ENCODE peak calls at places on chromosomes 11 and 22, in ten cellular contexts. One of them, this sample, is unnamed.

GRCh38 chr11:103652013-103652412 is 384.4 kb upstream of the DDI1 start:
- DNase-seq in SK-N-SH: no peak
- DNase-seq in CD4-positive, alpha-beta T cell: no peak
- DNase-seq in tibial artery: no peak
- DNase-seq in upper lobe of right lung: no peak
- DNase-seq in fibroblast of lung: peak
- DNase-seq in cardiac muscle cell: no peak
- DNase-seq in thoracic aorta: no peak
- DNase-seq in CD4-positive, alpha-beta memory T cell: no peak
- DNase-seq in testis: no peak
- DNase-seq in this sample: no peak

GRCh38 chr11:71251159-71251721 is 1.1 kb downstream of the SHANK2 start:
- DNase-seq in SK-N-SH: peak
- DNase-seq in CD4-positive, alpha-beta T cell: no peak
- DNase-seq in tibial artery: no peak
- DNase-seq in upper lobe of right lung: peak
- DNase-seq in fibroblast of lung: no peak
- DNase-seq in cardiac muscle cell: no peak
- DNase-seq in thoracic aorta: no peak
- DNase-seq in CD4-positive, alpha-beta memory T cell: no peak
- DNase-seq in testis: no peak
- DNase-seq in this sample: no peak

GRCh38 chr11:11584446-11584810 is 37.4 kb downstream of the GALNT18 start:
- DNase-seq in SK-N-SH: no peak
- DNase-seq in CD4-positive, alpha-beta T cell: no peak
- DNase-seq in tibial artery: peak
- DNase-seq in upper lobe of right lung: no peak
- DNase-seq in fibroblast of lung: peak
- DNase-seq in cardiac muscle cell: no peak
- DNase-seq in thoracic aorta: no peak
- DNase-seq in CD4-positive, alpha-beta memory T cell: no peak
- DNase-seq in testis: no peak
- DNase-seq in this sample: peak

GRCh38 chr11:125903753-125904659 is at the start of gene DDX25:
- DNase-seq in SK-N-SH: peak
- DNase-seq in CD4-positive, alpha-beta T cell: no peak
- DNase-seq in tibial artery: no peak
- DNase-seq in upper lobe of right lung: no peak
- DNase-seq in fibroblast of lung: no peak
- DNase-seq in cardiac muscle cell: peak
- DNase-seq in thoracic aorta: no peak
- DNase-seq in CD4-positive, alpha-beta memory T cell: peak
- DNase-seq in testis: peak
- DNase-seq in this sample: no peak

GRCh38 chr11:95698939-95699562 is 90.5 kb downstream of the FAM76B start:
- DNase-seq in SK-N-SH: no peak
- DNase-seq in CD4-positive, alpha-beta T cell: no peak
- DNase-seq in tibial artery: no peak
- DNase-seq in upper lobe of right lung: no peak
- DNase-seq in fibroblast of lung: peak
- DNase-seq in cardiac muscle cell: no peak
- DNase-seq in thoracic aorta: no peak
- DNase-seq in CD4-positive, alpha-beta memory T cell: no peak
- DNase-seq in testis: no peak
- DNase-seq in this sample: peak

GRCh38 chr11:81495699-81496292 is 1237.9 kb downstream of the FAM181B start:
- DNase-seq in SK-N-SH: no peak
- DNase-seq in CD4-positive, alpha-beta T cell: no peak
- DNase-seq in tibial artery: no peak
- DNase-seq in upper lobe of right lung: no peak
- DNase-seq in fibroblast of lung: no peak
- DNase-seq in cardiac muscle cell: no peak
- DNase-seq in thoracic aorta: no peak
- DNase-seq in CD4-positive, alpha-beta memory T cell: no peak
- DNase-seq in testis: no peak
- DNase-seq in this sample: no peak

GRCh38 chr11:68044145-68044813 is 5.5 kb downstream of the TCIRG1 start:
- DNase-seq in SK-N-SH: peak
- DNase-seq in CD4-positive, alpha-beta T cell: no peak
- DNase-seq in tibial artery: no peak
- DNase-seq in upper lobe of right lung: no peak
- DNase-seq in fibroblast of lung: no peak
- DNase-seq in cardiac muscle cell: no peak
- DNase-seq in thoracic aorta: no peak
- DNase-seq in CD4-positive, alpha-beta memory T cell: no peak
- DNase-seq in testis: no peak
- DNase-seq in this sample: no peak

GRCh38 chr22:50303848-50304527 is 3.5 kb downstream of the PLXNB2 start:
- DNase-seq in SK-N-SH: peak
- DNase-seq in CD4-positive, alpha-beta T cell: no peak
- DNase-seq in tibial artery: peak
- DNase-seq in upper lobe of right lung: peak
- DNase-seq in fibroblast of lung: no peak
- DNase-seq in cardiac muscle cell: peak
- DNase-seq in thoracic aorta: no peak
- DNase-seq in CD4-positive, alpha-beta memory T cell: no peak
- DNase-seq in testis: no peak
- DNase-seq in this sample: no peak

GRCh38 chr11:89604281-89604680 is 105.8 kb upstream of the TRIM77 start:
- DNase-seq in SK-N-SH: no peak
- DNase-seq in CD4-positive, alpha-beta T cell: no peak
- DNase-seq in tibial artery: no peak
- DNase-seq in upper lobe of right lung: no peak
- DNase-seq in fibroblast of lung: no peak
- DNase-seq in cardiac muscle cell: peak
- DNase-seq in thoracic aorta: no peak
- DNase-seq in CD4-positive, alpha-beta memory T cell: no peak
- DNase-seq in testis: no peak
- DNase-seq in this sample: no peak

GRCh38 chr11:6333112-6333511 is 12.8 kb upstream of the CAVIN3 start:
- DNase-seq in SK-N-SH: peak
- DNase-seq in CD4-positive, alpha-beta T cell: no peak
- DNase-seq in tibial artery: no peak
- DNase-seq in upper lobe of right lung: no peak
- DNase-seq in fibroblast of lung: no peak
- DNase-seq in cardiac muscle cell: no peak
- DNase-seq in thoracic aorta: no peak
- DNase-seq in CD4-positive, alpha-beta memory T cell: no peak
- DNase-seq in testis: no peak
- DNase-seq in this sample: no peak

DNA sequence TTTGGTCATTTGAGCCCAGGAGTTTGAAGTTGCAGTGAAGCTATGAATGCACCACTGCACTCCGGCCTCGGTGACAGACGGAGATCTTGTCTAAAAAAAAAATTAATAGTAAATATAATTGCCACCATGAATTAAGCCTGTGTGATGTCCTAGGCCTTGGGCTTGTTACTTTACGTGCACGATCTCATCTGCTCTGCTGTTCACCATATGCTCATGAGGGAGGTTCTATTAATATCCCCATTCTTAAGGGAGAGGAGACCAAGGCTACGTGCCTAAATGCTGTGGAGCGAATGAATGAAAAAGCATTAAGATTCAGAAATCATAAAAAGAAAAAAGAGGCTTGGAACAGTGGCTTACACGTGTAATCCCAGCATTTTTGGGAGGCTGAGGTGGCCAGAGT is 2.6 kb upstream of the ATG2A start:
- DNase-seq in SK-N-SH: no peak
- DNase-seq in CD4-positive, alpha-beta T cell: no peak
- DNase-seq in tibial artery: no peak
- DNase-seq in upper lobe of right lung: no peak
- DNase-seq in fibroblast of lung: no peak
- DNase-seq in cardiac muscle cell: no peak
- DNase-seq in thoracic aorta: no peak
- DNase-seq in CD4-positive, alpha-beta memory T cell: no peak
- DNase-seq in testis: no peak
- DNase-seq in this sample: no peak
- H3K27ac ChIP-seq in SK-N-SH: no peak
- H3K27ac ChIP-seq in CD4-positive, alpha-beta T cell: no peak
- H3K27ac ChIP-seq in tibial artery: no peak
- H3K27ac ChIP-seq in upper lobe of right lung: no peak
- H3K27ac ChIP-seq in fibroblast of lung: no peak
- H3K27ac ChIP-seq in cardiac muscle cell: no peak
- H3K27ac ChIP-seq in thoracic aorta: no peak
- H3K27ac ChIP-seq in CD4-positive, alpha-beta memory T cell: no peak
- H3K27ac ChIP-seq in testis: no peak
- H3K27ac ChIP-seq in this sample: no peak

DNA sequence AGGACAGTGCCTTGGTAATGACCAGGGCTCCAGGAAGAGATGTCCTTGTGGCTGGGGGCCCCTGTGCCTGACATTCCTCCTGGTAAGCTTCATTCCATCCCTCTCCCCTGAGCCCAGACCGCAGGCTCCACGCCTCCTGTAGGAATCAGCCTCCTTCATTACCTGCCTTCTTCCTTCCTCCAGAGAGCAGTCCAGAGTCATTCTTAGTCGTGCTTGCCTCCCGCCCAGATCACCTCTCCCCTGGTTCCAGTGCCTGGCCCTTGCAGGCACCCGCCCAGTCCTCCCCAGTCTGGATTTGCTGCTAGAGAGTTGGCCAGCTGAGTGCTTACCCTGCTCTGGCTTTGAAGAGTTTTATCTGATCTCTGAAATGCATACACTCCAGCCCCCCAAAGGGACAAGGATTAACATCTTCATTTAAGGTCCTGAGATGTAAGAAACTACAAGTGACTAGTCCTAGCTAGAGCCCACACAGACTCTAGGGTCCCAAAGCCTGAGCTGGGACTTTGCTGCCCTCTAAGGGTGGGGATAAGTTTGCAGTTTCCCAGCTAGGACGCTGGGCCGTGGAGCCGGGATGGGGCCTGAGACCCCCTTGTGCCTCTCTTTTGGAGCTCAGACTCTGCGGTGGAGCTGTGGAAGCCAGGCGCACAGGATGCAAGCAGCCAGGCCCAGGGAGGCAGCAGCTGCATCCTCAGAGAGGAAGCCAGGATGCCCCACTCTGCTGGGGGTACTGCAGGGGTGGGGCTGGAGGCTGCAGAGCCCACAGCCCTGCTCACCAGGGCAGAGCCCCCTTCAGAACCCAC is 1.6 kb downstream of the NR1H3 start:
- DNase-seq in SK-N-SH: peak
- DNase-seq in CD4-positive, alpha-beta T cell: peak
- DNase-seq in tibial artery: no peak
- DNase-seq in upper lobe of right lung: no peak
- DNase-seq in fibroblast of lung: no peak
- DNase-seq in cardiac muscle cell: peak
- DNase-seq in thoracic aorta: no peak
- DNase-seq in CD4-positive, alpha-beta memory T cell: no peak
- DNase-seq in testis: peak
- DNase-seq in this sample: no peak
- H3K27ac ChIP-seq in SK-N-SH: no peak
- H3K27ac ChIP-seq in CD4-positive, alpha-beta T cell: no peak
- H3K27ac ChIP-seq in tibial artery: no peak
- H3K27ac ChIP-seq in upper lobe of right lung: no peak
- H3K27ac ChIP-seq in fibroblast of lung: no peak
- H3K27ac ChIP-seq in cardiac muscle cell: peak
- H3K27ac ChIP-seq in thoracic aorta: no peak
- H3K27ac ChIP-seq in CD4-positive, alpha-beta memory T cell: no peak
- H3K27ac ChIP-seq in testis: peak
- H3K27ac ChIP-seq in this sample: no peak

GRCh38 chr22:22156348-22156715 is 88.3 kb upstream of the VPREB1 start:
- DNase-seq in SK-N-SH: no peak
- DNase-seq in CD4-positive, alpha-beta T cell: no peak
- DNase-seq in tibial artery: no peak
- DNase-seq in upper lobe of right lung: no peak
- DNase-seq in fibroblast of lung: no peak
- DNase-seq in cardiac muscle cell: no peak
- DNase-seq in thoracic aorta: no peak
- DNase-seq in CD4-positive, alpha-beta memory T cell: no peak
- DNase-seq in testis: no peak
- DNase-seq in this sample: no peak
- H3K27ac ChIP-seq in SK-N-SH: no peak
- H3K27ac ChIP-seq in CD4-positive, alpha-beta T cell: no peak
- H3K27ac ChIP-seq in tibial artery: no peak
- H3K27ac ChIP-seq in upper lobe of right lung: no peak
- H3K27ac ChIP-seq in fibroblast of lung: no peak
- H3K27ac ChIP-seq in cardiac muscle cell: no peak
- H3K27ac ChIP-seq in thoracic aorta: no peak
- H3K27ac ChIP-seq in CD4-positive, alpha-beta memory T cell: no peak
- H3K27ac ChIP-seq in testis: no peak
- H3K27ac ChIP-seq in this sample: no peak

GRCh38 chr22:41946360-41947180 is at the start of gene CENPM:
- DNase-seq in SK-N-SH: peak
- DNase-seq in CD4-positive, alpha-beta T cell: peak
- DNase-seq in tibial artery: peak
- DNase-seq in upper lobe of right lung: peak
- DNase-seq in fibroblast of lung: peak
- DNase-seq in cardiac muscle cell: peak
- DNase-seq in thoracic aorta: peak
- DNase-seq in CD4-positive, alpha-beta memory T cell: peak
- DNase-seq in testis: peak
- DNase-seq in this sample: peak

GRCh38 chr22:41948142-41948541 is 1.2 kb upstream of the CENPM start:
- DNase-seq in SK-N-SH: no peak
- DNase-seq in CD4-positive, alpha-beta T cell: no peak
- DNase-seq in tibial artery: no peak
- DNase-seq in upper lobe of right lung: no peak
- DNase-seq in fibroblast of lung: no peak
- DNase-seq in cardiac muscle cell: no peak
- DNase-seq in thoracic aorta: no peak
- DNase-seq in CD4-positive, alpha-beta memory T cell: no peak
- DNase-seq in testis: no peak
- DNase-seq in this sample: no peak

GRCh38 chr22:41951898-41952474 is at the start of gene SMIM45:
- DNase-seq in SK-N-SH: peak
- DNase-seq in CD4-positive, alpha-beta T cell: no peak
- DNase-seq in tibial artery: no peak
- DNase-seq in upper lobe of right lung: no peak
- DNase-seq in fibroblast of lung: no peak
- DNase-seq in cardiac muscle cell: peak
- DNase-seq in thoracic aorta: no peak
- DNase-seq in CD4-positive, alpha-beta memory T cell: no peak
- DNase-seq in testis: peak
- DNase-seq in this sample: no peak

GRCh38 chr22:41947181-41948080 is 479 bp upstream of the CENPM start:
- DNase-seq in SK-N-SH: no peak
- DNase-seq in CD4-positive, alpha-beta T cell: no peak
- DNase-seq in tibial artery: no peak
- DNase-seq in upper lobe of right lung: no peak
- DNase-seq in fibroblast of lung: no peak
- DNase-seq in cardiac muscle cell: no peak
- DNase-seq in thoracic aorta: no peak
- DNase-seq in CD4-positive, alpha-beta memory T cell: no peak
- DNase-seq in testis: no peak
- DNase-seq in this sample: no peak

DNA sequence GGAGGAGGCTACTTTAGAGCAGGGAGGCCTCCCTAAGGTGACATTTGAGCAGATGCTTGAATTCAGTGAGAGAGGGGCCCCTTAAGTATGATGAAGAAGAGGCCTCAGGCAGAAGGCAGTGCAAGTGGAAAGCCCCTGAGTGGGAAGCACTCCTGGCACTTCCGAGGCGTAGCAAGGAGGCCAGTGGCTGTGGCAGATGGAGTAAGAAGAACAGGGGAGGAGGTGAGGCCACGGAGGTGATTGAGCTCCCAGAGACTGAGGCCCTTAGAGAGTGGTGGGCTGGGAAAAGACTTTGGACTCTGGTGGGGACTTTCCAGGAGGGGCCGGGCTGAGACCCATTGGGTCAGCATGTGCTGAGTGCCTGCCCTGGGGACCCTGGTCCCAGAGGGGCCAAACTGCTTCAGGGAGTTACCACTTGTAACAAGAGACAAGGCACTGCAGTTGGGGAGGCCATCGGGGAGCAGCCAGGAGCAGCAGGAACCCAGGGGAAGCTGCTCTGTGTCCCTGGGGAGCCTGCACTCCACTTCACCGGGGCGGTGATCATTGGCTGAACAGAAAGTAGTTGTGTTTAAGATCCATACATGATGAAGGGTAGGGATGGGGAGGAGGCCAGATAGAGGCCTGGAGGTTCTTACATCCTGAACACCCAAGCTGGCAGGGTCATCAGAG is 2.5 kb upstream of the CENPM start:
- DNase-seq in SK-N-SH: no peak
- DNase-seq in CD4-positive, alpha-beta T cell: no peak
- DNase-seq in tibial artery: no peak
- DNase-seq in upper lobe of right lung: no peak
- DNase-seq in fibroblast of lung: no peak
- DNase-seq in cardiac muscle cell: no peak
- DNase-seq in thoracic aorta: no peak
- DNase-seq in CD4-positive, alpha-beta memory T cell: no peak
- DNase-seq in testis: no peak
- DNase-seq in this sample: no peak
- H3K27ac ChIP-seq in SK-N-SH: no peak
- H3K27ac ChIP-seq in CD4-positive, alpha-beta T cell: no peak
- H3K27ac ChIP-seq in tibial artery: no peak
- H3K27ac ChIP-seq in upper lobe of right lung: no peak
- H3K27ac ChIP-seq in fibroblast of lung: no peak
- H3K27ac ChIP-seq in cardiac muscle cell: no peak
- H3K27ac ChIP-seq in thoracic aorta: no peak
- H3K27ac ChIP-seq in CD4-positive, alpha-beta memory T cell: no peak
- H3K27ac ChIP-seq in testis: no peak
- H3K27ac ChIP-seq in this sample: no peak